ENCODE peak calls at places on chromosomes 12 and 14, in five cellular contexts. X, R, G, D and V are unnamed samples.
A peak's percentile ranks its signal among the peaks of the same experiment; 100 is the strongest.

GRCh38 chr12:119589087-119589486 is 4.5 kb upstream of the TMEM233 start:
- DNase-seq in X (no peak), R (no peak), G (no peak), D (no peak), V (no peak)

GRCh38 chr14:103185051-103186027 is 62.1 kb downstream of the TNFAIP2 start:
- DNase-seq in X (no peak), R (no peak), G (peak; percentile 49), D (peak; percentile 15), V (no peak)

GRCh38 chr12:109436181-109436546 is 40.9 kb downstream of the KCTD10 start:
- DNase-seq in X (no peak), R (no peak), G (no peak), D (no peak), V (no peak)

GRCh38 chr12:92478692-92479091 is 224.1 kb upstream of the PLEKHG7 start:
- DNase-seq in X (no peak), R (no peak), G (no peak), D (no peak), V (no peak)

GRCh38 chr12:32431025-32431424 is 31.7 kb downstream of the FGD4 start:
- DNase-seq in X (no peak), R (no peak), G (no peak), D (no peak), V (no peak)

GRCh38 chr12:97921957-97922722 is 459.5 kb downstream of the RMST start:
- DNase-seq in X (no peak), R (no peak), G (peak; percentile 27), D (no peak), V (no peak)

GRCh38 chr12:32290411-32290810 is 108.9 kb upstream of the FGD4 start:
- DNase-seq in X (no peak), R (no peak), G (peak; percentile 52), D (no peak), V (no peak)

GRCh38 chr14:90676356-90676755 is 139.9 kb downstream of the TTC7B start:
- DNase-seq in X (no peak), R (no peak), G (peak; percentile 37), D (no peak), V (no peak)

GRCh38 chr12:76313289-76313688 is 34.9 kb downstream of the BBS10 start:
- DNase-seq in X (no peak), R (no peak), G (no peak), D (no peak), V (no peak)

GRCh38 chr12:121668750-121669524 is 517 bp downstream of the MORN3 start:
- DNase-seq in X (peak; percentile 62), R (peak; percentile 32), G (peak; percentile 53), D (no peak), V (peak; percentile 78)

GRCh38 chr12:8662592-8662991 is at the start of gene MFAP5:
- DNase-seq in X (no peak), R (peak; percentile 21), G (peak; percentile 94), D (no peak), V (no peak)

GRCh38 chr12:87845995-87846483 is 183.2 kb downstream of the C12orf50 start:
- DNase-seq in X (no peak), R (no peak), G (no peak), D (no peak), V (no peak)

GRCh38 chr14:20782280-20782890 is 1.3 kb downstream of the RNASE6 start:
- DNase-seq in X (no peak), R (no peak), G (no peak), D (no peak), V (no peak)

GRCh38 chr12:6925543-6926279 is 2.0 kb upstream of the ATN1 start:
- DNase-seq in X (peak; percentile 71), R (peak; percentile 79), G (peak; percentile 92), D (peak; percentile 82), V (peak; percentile 51)

GRCh38 chr12:80325167-80325959 is 118.7 kb upstream of the PTPRQ start:
- DNase-seq in X (no peak), R (no peak), G (no peak), D (no peak), V (no peak)

GRCh38 chr12:57771271-57771872 is 533 bp downstream of the METTL1 start:
- DNase-seq in X (peak; percentile 93), R (peak; percentile 89), G (peak; percentile 95), D (peak; percentile 93), V (peak; percentile 92)

GRCh38 chr12:93832126-93832525 is 155.0 kb downstream of the CRADD start:
- DNase-seq in X (no peak), R (no peak), G (peak; percentile 32), D (no peak), V (no peak)

GRCh38 chr12:73678335-73678734 is 859.3 kb upstream of the ATXN7L3B start:
- DNase-seq in X (no peak), R (no peak), G (no peak), D (no peak), V (no peak)

GRCh38 chr14:86462193-86462592 is 932.2 kb downstream of the FLRT2 start:
- DNase-seq in X (peak; percentile 40), R (no peak), G (peak; percentile 6), D (no peak), V (peak; percentile 41)

GRCh38 chr12:97275261-97276197 is 187.1 kb upstream of the RMST start:
- DNase-seq in X (peak; percentile 24), R (no peak), G (no peak), D (no peak), V (no peak)

GRCh38 chr14:104526723-104527645 is 52.6 kb upstream of the C14orf180 start:
- DNase-seq in X (no peak), R (no peak), G (no peak), D (no peak), V (no peak)

GRCh38 chr12:77377116-77377515 is 311.7 kb upstream of the E2F7 start:
- DNase-seq in X (no peak), R (no peak), G (peak; percentile 75), D (no peak), V (no peak)

GRCh38 chr14:94770251-94770749 is 387 bp upstream of the GSC start:
- DNase-seq in X (no peak), R (no peak), G (no peak), D (no peak), V (no peak)

GRCh38 chr14:55102141-55102547 is 26.9 kb upstream of the LGALS3 start:
- DNase-seq in X (peak; percentile 85), R (peak; percentile 74), G (peak; percentile 99), D (peak; percentile 88), V (no peak)

GRCh38 chr12:60644076-60644475 is 1048.2 kb downstream of the SLC16A7 start:
- DNase-seq in X (no peak), R (no peak), G (no peak), D (no peak), V (no peak)
- H3K9me3 ChIP-seq in X (no peaks in the 10 kb centered on the region), R (peaks cover 16% of the 10 kb centered on the region), G (peaks cover 7% of the 10 kb centered on the region), D (no peaks in the 10 kb centered on the region), V (no peaks in the 10 kb centered on the region)

DNA sequence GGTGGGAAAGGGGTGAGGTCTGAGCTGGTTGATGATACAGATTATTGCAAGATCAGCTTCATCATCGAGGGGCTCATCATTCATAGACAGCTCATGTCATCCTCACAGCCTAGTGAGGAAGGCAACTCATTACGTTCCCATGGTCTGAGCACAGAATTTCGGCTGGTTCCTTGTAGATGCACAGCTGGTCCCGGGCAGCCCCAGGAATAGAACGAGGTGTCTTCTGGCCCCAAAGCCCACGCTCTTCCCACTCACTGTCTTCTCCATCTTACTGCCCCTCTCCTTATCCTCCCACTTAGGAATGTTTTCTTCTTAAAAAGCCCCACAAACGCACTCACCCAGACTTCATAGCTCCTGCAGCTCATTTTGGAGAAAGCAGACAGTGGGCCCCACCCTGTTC is 162.1 kb downstream of the ADGRD1 start:
- DNase-seq in X (no peak), R (no peak), G (no peak), D (peak; percentile 2), V (no peak)
- H3K4me1 ChIP-seq in X (no peaks in the 10 kb centered on the region), R (no peaks in the 10 kb centered on the region), G (peaks cover 29% of the 10 kb centered on the region), D (peaks cover 4% of the 10 kb centered on the region), V (no peaks in the 10 kb centered on the region)

GRCh38 chr12:69318225-69318624 is 30.0 kb upstream of the LYZ start:
- DNase-seq in X (no peak), R (no peak), G (no peak), D (no peak), V (no peak)
- H3K9me3 ChIP-seq in X (no peaks in the 10 kb centered on the region), R (peaks cover 5% of the 10 kb centered on the region), G (no peaks in the 10 kb centered on the region), D (no peaks in the 10 kb centered on the region), V (no peaks in the 10 kb centered on the region)

GRCh38 chr12:124837958-124838803 is 25.5 kb downstream of the SCARB1 start:
- DNase-seq in X (peak; percentile 91), R (peak; percentile 71), G (peak; percentile 96), D (no peak), V (peak; percentile 96)
- H3K4me1 ChIP-seq in X (peaks cover 27% of the 10 kb centered on the region), R (no peaks in the 10 kb centered on the region), G (peaks cover 11% of the 10 kb centered on the region), D (no peaks in the 10 kb centered on the region), V (peaks cover 26% of the 10 kb centered on the region)

DNA sequence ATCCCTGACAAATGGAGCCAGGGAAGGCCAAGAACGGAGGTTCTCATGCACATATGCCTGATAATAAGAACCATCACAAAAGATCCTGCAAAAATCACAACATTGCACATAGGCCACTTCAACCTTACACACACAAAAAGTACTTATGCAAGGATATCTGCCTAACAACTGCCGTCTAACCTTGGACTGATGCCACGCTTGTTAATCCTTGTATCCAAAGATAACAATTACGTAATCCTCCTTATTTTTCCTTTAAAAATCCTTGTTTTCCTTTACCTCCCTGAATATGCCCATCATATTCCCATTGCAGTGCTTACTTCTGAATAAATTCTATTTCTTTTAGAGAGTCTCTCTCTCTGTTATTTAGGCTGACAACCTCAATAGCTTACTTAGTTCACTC is 59.5 kb downstream of the TMEM116 start:
- DNase-seq in X (peak; percentile 37), R (no peak), G (no peak), D (no peak), V (no peak)
- H3K9me3 ChIP-seq in X (no peaks in the 10 kb centered on the region), R (no peaks in the 10 kb centered on the region), G (no peaks in the 10 kb centered on the region), D (no peaks in the 10 kb centered on the region), V (peaks cover 3% of the 10 kb centered on the region)